ENCODE peak calls at places on chromosomes 6 and 20, in nine cellular contexts. One of them, this sample, is unnamed.

GRCh38 chr6:79544939-79545450 is 7.8 kb upstream of the LCA5 start:
- DNase-seq in heart right ventricle: peak; percentile 44
- DNase-seq in naive thymus-derived CD4-positive, alpha-beta T cell: no peak
- DNase-seq in left ventricle myocardium inferior: peak; percentile 56
- DNase-seq in right atrium auricular region: peak; percentile 84
- DNase-seq in fibroblast of lung: peak; percentile 99
- DNase-seq in dorsolateral prefrontal cortex: peak; percentile 63
- DNase-seq in fibroblast of mammary gland: peak; percentile 99
- DNase-seq in kidney: peak; percentile 81
- DNase-seq in this sample: peak; percentile 79

GRCh38 chr20:52047811-52048302 is 143.7 kb downstream of the ZFP64 start:
- DNase-seq in left ventricle myocardium inferior: no peak
- DNase-seq in kidney: no peak
- DNase-seq in naive thymus-derived CD4-positive, alpha-beta T cell: peak; percentile 6
- DNase-seq in fibroblast of lung: peak; percentile 53
- DNase-seq in right atrium auricular region: no peak
- DNase-seq in fibroblast of mammary gland: peak; percentile 55
- DNase-seq in heart right ventricle: no peak
- DNase-seq in dorsolateral prefrontal cortex: no peak
- DNase-seq in this sample: no peak

GRCh38 chr20:8994045-8994444 is 74.8 kb upstream of the PLCB4 start:
- DNase-seq in fibroblast of mammary gland: no peak
- DNase-seq in dorsolateral prefrontal cortex: no peak
- DNase-seq in left ventricle myocardium inferior: no peak
- DNase-seq in right atrium auricular region: no peak
- DNase-seq in heart right ventricle: no peak
- DNase-seq in naive thymus-derived CD4-positive, alpha-beta T cell: no peak
- DNase-seq in kidney: no peak
- DNase-seq in fibroblast of lung: no peak
- DNase-seq in this sample: no peak

GRCh38 chr20:41717464-41717863 is 99.3 kb upstream of the CHD6 start:
- DNase-seq in fibroblast of mammary gland: peak; percentile 41
- DNase-seq in right atrium auricular region: no peak
- DNase-seq in heart right ventricle: no peak
- DNase-seq in fibroblast of lung: peak; percentile 22
- DNase-seq in naive thymus-derived CD4-positive, alpha-beta T cell: no peak
- DNase-seq in left ventricle myocardium inferior: no peak
- DNase-seq in dorsolateral prefrontal cortex: peak; percentile 52
- DNase-seq in kidney: no peak
- DNase-seq in this sample: no peak

GRCh38 chr6:126071000-126071647 is 84.8 kb downstream of the TRMT11 start:
- DNase-seq in heart right ventricle: no peak
- DNase-seq in kidney: no peak
- DNase-seq in fibroblast of mammary gland: no peak
- DNase-seq in left ventricle myocardium inferior: no peak
- DNase-seq in right atrium auricular region: no peak
- DNase-seq in fibroblast of lung: no peak
- DNase-seq in naive thymus-derived CD4-positive, alpha-beta T cell: no peak
- DNase-seq in dorsolateral prefrontal cortex: no peak
- DNase-seq in this sample: no peak

GRCh38 chr6:7535498-7535897 is 6.0 kb upstream of the DSP start:
- DNase-seq in dorsolateral prefrontal cortex: no peak
- DNase-seq in fibroblast of lung: no peak
- DNase-seq in kidney: no peak
- DNase-seq in right atrium auricular region: no peak
- DNase-seq in naive thymus-derived CD4-positive, alpha-beta T cell: no peak
- DNase-seq in fibroblast of mammary gland: peak; percentile 54
- DNase-seq in left ventricle myocardium inferior: no peak
- DNase-seq in heart right ventricle: no peak
- DNase-seq in this sample: no peak

GRCh38 chr20:32945710-32946221 is 58.5 kb downstream of the SUN5 start:
- DNase-seq in dorsolateral prefrontal cortex: no peak
- DNase-seq in kidney: no peak
- DNase-seq in right atrium auricular region: no peak
- DNase-seq in fibroblast of lung: peak; percentile 34
- DNase-seq in fibroblast of mammary gland: peak; percentile 21
- DNase-seq in naive thymus-derived CD4-positive, alpha-beta T cell: peak; percentile 56
- DNase-seq in heart right ventricle: no peak
- DNase-seq in left ventricle myocardium inferior: no peak
- DNase-seq in this sample: no peak

GRCh38 chr6:117463762-117464665 is 18.5 kb upstream of the DCBLD1 start:
- DNase-seq in naive thymus-derived CD4-positive, alpha-beta T cell: no peak
- DNase-seq in dorsolateral prefrontal cortex: no peak
- DNase-seq in right atrium auricular region: no peak
- DNase-seq in heart right ventricle: no peak
- DNase-seq in kidney: no peak
- DNase-seq in left ventricle myocardium inferior: no peak
- DNase-seq in fibroblast of mammary gland: peak; percentile 75
- DNase-seq in fibroblast of lung: peak; percentile 67
- DNase-seq in this sample: no peak

GRCh38 chr6:141152951-141153350 is 979.8 kb upstream of the GJE1 start:
- DNase-seq in fibroblast of lung: no peak
- DNase-seq in right atrium auricular region: no peak
- DNase-seq in fibroblast of mammary gland: peak; percentile 25
- DNase-seq in naive thymus-derived CD4-positive, alpha-beta T cell: no peak
- DNase-seq in dorsolateral prefrontal cortex: no peak
- DNase-seq in heart right ventricle: no peak
- DNase-seq in left ventricle myocardium inferior: no peak
- DNase-seq in kidney: no peak
- DNase-seq in this sample: no peak

GRCh38 chr20:20364016-20364746 is 3.7 kb upstream of the INSM1 start:
- DNase-seq in right atrium auricular region: no peak
- DNase-seq in naive thymus-derived CD4-positive, alpha-beta T cell: no peak
- DNase-seq in dorsolateral prefrontal cortex: no peak
- DNase-seq in kidney: no peak
- DNase-seq in left ventricle myocardium inferior: no peak
- DNase-seq in fibroblast of lung: no peak
- DNase-seq in heart right ventricle: no peak
- DNase-seq in fibroblast of mammary gland: no peak
- DNase-seq in this sample: no peak

GRCh38 chr20:35828434-35828833 is 56.6 kb downstream of the PHF20 start:
- DNase-seq in fibroblast of lung: no peak
- DNase-seq in right atrium auricular region: no peak
- DNase-seq in heart right ventricle: peak; percentile 58
- DNase-seq in fibroblast of mammary gland: no peak
- DNase-seq in dorsolateral prefrontal cortex: no peak
- DNase-seq in left ventricle myocardium inferior: peak; percentile 71
- DNase-seq in naive thymus-derived CD4-positive, alpha-beta T cell: no peak
- DNase-seq in kidney: no peak
- DNase-seq in this sample: no peak

GRCh38 chr6:168888786-168889345 is 364.8 kb downstream of the THBS2 start:
- DNase-seq in left ventricle myocardium inferior: no peak
- DNase-seq in kidney: peak; percentile 21
- DNase-seq in naive thymus-derived CD4-positive, alpha-beta T cell: no peak
- DNase-seq in heart right ventricle: no peak
- DNase-seq in right atrium auricular region: no peak
- DNase-seq in fibroblast of lung: no peak
- DNase-seq in dorsolateral prefrontal cortex: no peak
- DNase-seq in fibroblast of mammary gland: no peak
- DNase-seq in this sample: no peak

GRCh38 chr20:35823937-35824336 is 52.1 kb downstream of the PHF20 start:
- DNase-seq in fibroblast of lung: no peak
- DNase-seq in fibroblast of mammary gland: no peak
- DNase-seq in left ventricle myocardium inferior: no peak
- DNase-seq in dorsolateral prefrontal cortex: no peak
- DNase-seq in kidney: no peak
- DNase-seq in naive thymus-derived CD4-positive, alpha-beta T cell: no peak
- DNase-seq in right atrium auricular region: no peak
- DNase-seq in heart right ventricle: no peak
- DNase-seq in this sample: no peak

GRCh38 chr20:57260065-57260958 is 6.1 kb downstream of the BMP7 start:
- DNase-seq in naive thymus-derived CD4-positive, alpha-beta T cell: no peak
- DNase-seq in fibroblast of mammary gland: no peak
- DNase-seq in kidney: peak; percentile 32
- DNase-seq in right atrium auricular region: no peak
- DNase-seq in heart right ventricle: no peak
- DNase-seq in dorsolateral prefrontal cortex: no peak
- DNase-seq in fibroblast of lung: no peak
- DNase-seq in left ventricle myocardium inferior: no peak
- DNase-seq in this sample: no peak

DNA sequence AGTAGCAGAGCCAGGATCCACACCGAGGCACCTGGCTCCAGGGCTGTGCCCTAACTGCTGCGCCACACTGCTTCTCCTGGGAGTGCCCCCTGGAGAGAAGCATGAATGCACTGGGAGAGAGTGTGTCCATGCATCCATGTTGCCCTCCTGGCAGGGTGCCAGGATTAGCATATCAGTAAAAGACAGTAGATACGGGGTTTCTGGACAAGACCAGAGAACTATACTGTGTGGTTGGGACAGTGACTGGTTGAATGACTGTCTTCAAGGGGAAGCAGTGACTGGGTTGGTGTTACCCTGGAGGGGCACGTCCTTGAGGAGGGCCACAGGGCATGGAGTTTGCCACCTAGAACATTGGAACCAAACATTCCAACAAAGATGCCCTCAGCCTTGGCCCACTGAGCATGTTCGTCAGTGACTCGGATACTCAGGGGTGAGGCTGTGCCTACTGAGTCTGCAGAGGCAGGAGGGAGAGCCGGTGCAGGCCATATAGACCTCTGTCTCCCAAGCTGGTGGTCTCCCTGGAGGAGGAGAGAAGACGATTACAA is 288.8 kb downstream of the CDC5L start:
- DNase-seq in kidney: no peak
- DNase-seq in fibroblast of lung: no peak
- DNase-seq in heart right ventricle: no peak
- DNase-seq in dorsolateral prefrontal cortex: no peak
- DNase-seq in left ventricle myocardium inferior: no peak
- DNase-seq in right atrium auricular region: no peak
- DNase-seq in naive thymus-derived CD4-positive, alpha-beta T cell: no peak
- DNase-seq in fibroblast of mammary gland: no peak
- DNase-seq in this sample: no peak
- H3K4me3 ChIP-seq in kidney: no peak overlapping the region
- H3K4me3 ChIP-seq in fibroblast of lung: no peak overlapping the region
- H3K4me3 ChIP-seq in heart right ventricle: no peak overlapping the region
- H3K4me3 ChIP-seq in dorsolateral prefrontal cortex: no peak overlapping the region
- H3K4me3 ChIP-seq in left ventricle myocardium inferior: no peak overlapping the region
- H3K4me3 ChIP-seq in right atrium auricular region: no peak overlapping the region
- H3K4me3 ChIP-seq in naive thymus-derived CD4-positive, alpha-beta T cell: no peak overlapping the region
- H3K4me3 ChIP-seq in fibroblast of mammary gland: no peak overlapping the region
- H3K4me3 ChIP-seq in this sample: no peak overlapping the region

DNA sequence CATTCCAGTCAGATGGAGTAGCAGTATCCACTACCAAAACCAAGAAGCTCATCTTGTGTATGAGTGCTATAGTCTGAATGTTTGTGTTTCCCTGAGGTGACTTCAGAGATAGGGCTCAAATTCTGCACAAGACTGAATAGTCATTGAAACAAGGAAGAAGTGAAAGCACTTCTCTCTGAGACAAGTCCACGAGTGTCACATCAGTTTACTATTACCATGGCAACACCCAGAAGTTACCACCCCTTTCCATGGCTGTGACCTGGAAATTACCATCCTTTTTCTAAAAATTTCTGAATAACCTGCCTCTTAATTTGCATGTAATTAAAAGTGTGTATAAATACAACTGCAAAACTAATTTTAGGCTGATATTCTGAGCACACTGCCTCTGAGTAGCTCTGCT is 682.1 kb upstream of the ADGRB3 start:
- DNase-seq in kidney: no peak
- DNase-seq in dorsolateral prefrontal cortex: no peak
- DNase-seq in right atrium auricular region: no peak
- DNase-seq in left ventricle myocardium inferior: no peak
- DNase-seq in naive thymus-derived CD4-positive, alpha-beta T cell: no peak
- DNase-seq in fibroblast of lung: no peak
- DNase-seq in heart right ventricle: no peak
- DNase-seq in fibroblast of mammary gland: no peak
- DNase-seq in this sample: no peak
- H3K4me3 ChIP-seq in kidney: no peak overlapping the region
- H3K4me3 ChIP-seq in dorsolateral prefrontal cortex: no peak overlapping the region
- H3K4me3 ChIP-seq in right atrium auricular region: no peak overlapping the region
- H3K4me3 ChIP-seq in left ventricle myocardium inferior: no peak overlapping the region
- H3K4me3 ChIP-seq in naive thymus-derived CD4-positive, alpha-beta T cell: no peak overlapping the region
- H3K4me3 ChIP-seq in fibroblast of lung: no peak overlapping the region
- H3K4me3 ChIP-seq in heart right ventricle: no peak overlapping the region
- H3K4me3 ChIP-seq in fibroblast of mammary gland: no peak overlapping the region
- H3K4me3 ChIP-seq in this sample: no peak overlapping the region

GRCh38 chr6:3573670-3574069 is 116.8 kb upstream of the SLC22A23 start:
- DNase-seq in fibroblast of mammary gland: no peak
- DNase-seq in right atrium auricular region: no peak
- DNase-seq in left ventricle myocardium inferior: no peak
- DNase-seq in naive thymus-derived CD4-positive, alpha-beta T cell: no peak
- DNase-seq in kidney: no peak
- DNase-seq in heart right ventricle: no peak
- DNase-seq in fibroblast of lung: no peak
- DNase-seq in dorsolateral prefrontal cortex: no peak
- DNase-seq in this sample: no peak

GRCh38 chr6:3578981-3579380 is 122.1 kb upstream of the SLC22A23 start:
- DNase-seq in dorsolateral prefrontal cortex: no peak
- DNase-seq in left ventricle myocardium inferior: no peak
- DNase-seq in fibroblast of lung: no peak
- DNase-seq in kidney: no peak
- DNase-seq in right atrium auricular region: no peak
- DNase-seq in fibroblast of mammary gland: no peak
- DNase-seq in heart right ventricle: no peak
- DNase-seq in naive thymus-derived CD4-positive, alpha-beta T cell: no peak
- DNase-seq in this sample: no peak

GRCh38 chr6:3575166-3575565 is 118.3 kb upstream of the SLC22A23 start:
- DNase-seq in right atrium auricular region: no peak
- DNase-seq in dorsolateral prefrontal cortex: no peak
- DNase-seq in kidney: no peak
- DNase-seq in naive thymus-derived CD4-positive, alpha-beta T cell: no peak
- DNase-seq in fibroblast of mammary gland: no peak
- DNase-seq in left ventricle myocardium inferior: no peak
- DNase-seq in heart right ventricle: no peak
- DNase-seq in fibroblast of lung: no peak
- DNase-seq in this sample: no peak

GRCh38 chr6:3577517-3577916 is 120.7 kb upstream of the SLC22A23 start:
- DNase-seq in naive thymus-derived CD4-positive, alpha-beta T cell: no peak
- DNase-seq in kidney: no peak
- DNase-seq in left ventricle myocardium inferior: no peak
- DNase-seq in fibroblast of lung: no peak
- DNase-seq in right atrium auricular region: no peak
- DNase-seq in heart right ventricle: no peak
- DNase-seq in dorsolateral prefrontal cortex: no peak
- DNase-seq in fibroblast of mammary gland: no peak
- DNase-seq in this sample: no peak

DNA sequence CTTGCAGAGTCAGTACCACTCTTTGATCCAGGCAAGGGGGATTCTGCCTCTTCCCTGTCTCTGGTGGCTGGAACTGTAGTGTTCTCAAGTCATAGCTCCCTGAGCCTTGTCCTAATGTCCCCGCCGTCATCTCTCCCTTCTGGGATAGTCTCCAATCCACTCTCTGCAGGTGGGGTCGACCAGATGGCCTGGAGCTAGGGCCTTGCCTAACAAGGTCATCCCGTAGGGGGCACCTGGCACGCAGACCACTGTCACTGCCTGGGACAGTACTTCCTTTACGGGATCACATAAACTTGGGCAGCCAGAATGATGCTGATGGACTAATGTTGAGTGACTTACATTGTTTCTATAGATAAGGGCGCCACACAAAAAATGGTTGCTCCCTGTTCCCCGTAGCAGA is 118.9 kb upstream of the SLC22A23 start:
- DNase-seq in right atrium auricular region: no peak
- DNase-seq in heart right ventricle: no peak
- DNase-seq in dorsolateral prefrontal cortex: no peak
- DNase-seq in fibroblast of mammary gland: no peak
- DNase-seq in kidney: no peak
- DNase-seq in left ventricle myocardium inferior: no peak
- DNase-seq in fibroblast of lung: no peak
- DNase-seq in naive thymus-derived CD4-positive, alpha-beta T cell: no peak
- DNase-seq in this sample: no peak
- H3K4me3 ChIP-seq in right atrium auricular region: no peak overlapping the region
- H3K4me3 ChIP-seq in heart right ventricle: no peak overlapping the region
- H3K4me3 ChIP-seq in dorsolateral prefrontal cortex: no peak overlapping the region
- H3K4me3 ChIP-seq in fibroblast of mammary gland: no peak overlapping the region
- H3K4me3 ChIP-seq in kidney: no peak overlapping the region
- H3K4me3 ChIP-seq in left ventricle myocardium inferior: no peak overlapping the region
- H3K4me3 ChIP-seq in fibroblast of lung: no peak overlapping the region
- H3K4me3 ChIP-seq in naive thymus-derived CD4-positive, alpha-beta T cell: no peak overlapping the region
- H3K4me3 ChIP-seq in this sample: no peak overlapping the region

GRCh38 chr20:37524221-37524700 is 3.2 kb downstream of the NNAT start:
- DNase-seq in right atrium auricular region: no peak
- DNase-seq in naive thymus-derived CD4-positive, alpha-beta T cell: no peak
- DNase-seq in dorsolateral prefrontal cortex: no peak
- DNase-seq in heart right ventricle: no peak
- DNase-seq in fibroblast of lung: no peak
- DNase-seq in fibroblast of mammary gland: no peak
- DNase-seq in kidney: no peak
- DNase-seq in left ventricle myocardium inferior: no peak
- DNase-seq in this sample: no peak
- H3K4me3 ChIP-seq in right atrium auricular region: no peak overlapping the region
- H3K4me3 ChIP-seq in naive thymus-derived CD4-positive, alpha-beta T cell: no peak overlapping the region
- H3K4me3 ChIP-seq in dorsolateral prefrontal cortex: no peak overlapping the region
- H3K4me3 ChIP-seq in heart right ventricle: no peak overlapping the region
- H3K4me3 ChIP-seq in fibroblast of lung: no peak overlapping the region
- H3K4me3 ChIP-seq in fibroblast of mammary gland: no peak overlapping the region
- H3K4me3 ChIP-seq in kidney: no peak overlapping the region
- H3K4me3 ChIP-seq in left ventricle myocardium inferior: peak overlapping the region; percentile 97
- H3K4me3 ChIP-seq in this sample: no peak overlapping the region